ENCODE peak calls at places on chromosomes 2 and 18, in four cellular contexts. P, R, Z and M are unnamed samples.

GRCh38 chr2:25707927-25708326 is 34.5 kb upstream of the DTNB start:
- DNase-seq in P (no peak), Z (no peak), R (no peak), M (peak; percentile 13)

GRCh38 chr18:45785015-45785597 is 40.4 kb upstream of the SIGLEC15 start:
- DNase-seq in P (no peak), R (no peak), Z (no peak), M (no peak)

GRCh38 chr2:128282976-128283810 is 35.5 kb downstream of the HS6ST1 start:
- DNase-seq in R (no peak), Z (no peak), P (peak; percentile 28), M (no peak)

GRCh38 chr18:34695300-34695699 is 14.8 kb upstream of the DTNA start:
- DNase-seq in R (peak; percentile 93), P (no peak), Z (no peak), M (no peak)

GRCh38 chr18:66046025-66046602 is 295.3 kb downstream of the CDH7 start:
- DNase-seq in R (peak; percentile 2), Z (no peak), P (no peak), M (no peak)

GRCh38 chr2:135694711-135695110 is 46.9 kb upstream of the UBXN4 start:
- DNase-seq in P (no peak), R (no peak), Z (no peak), M (no peak)

GRCh38 chr18:68803371-68803770 is 5.5 kb downstream of the CCDC102B start:
- DNase-seq in P (peak; percentile 80), R (peak; percentile 59), Z (no peak), M (peak; percentile 73)

GRCh38 chr18:48007955-48008701 is 77.7 kb upstream of the SMAD2 start:
- DNase-seq in P (peak; percentile 76), R (peak; percentile 94), Z (peak; percentile 85), M (no peak)

GRCh38 chr2:71669628-71670429 is 216.5 kb downstream of the DYSF start:
- DNase-seq in R (no peak), P (no peak), Z (no peak), M (peak; percentile 54)

GRCh38 chr2:164898475-164898874 is 56.9 kb downstream of the SLC38A11 start:
- DNase-seq in P (no peak), Z (no peak), R (peak; percentile 18), M (no peak)

GRCh38 chr18:24958001-24958400 is 394.0 kb downstream of the ZNF521 start:
- DNase-seq in R (no peak), Z (no peak), P (no peak), M (no peak)

GRCh38 chr2:105754011-105754410 is 9.3 kb downstream of the NCK2 start:
- DNase-seq in Z (no peak), R (no peak), P (no peak), M (peak; percentile 52)

GRCh38 chr2:118569876-118570535 is 277.4 kb downstream of the EN1 start:
- DNase-seq in R (no peak), P (no peak), Z (no peak), M (no peak)

GRCh38 chr2:132640116-132640515 is 29.9 kb downstream of the LYPD1 start:
- DNase-seq in P (no peak), R (no peak), Z (no peak), M (no peak)

GRCh38 chr2:147937744-147938349 is 82.7 kb downstream of the ORC4 start:
- DNase-seq in P (no peak), Z (no peak), R (peak; percentile 52), M (no peak)

GRCh38 chr2:215981135-215981534 is 32.2 kb downstream of the MREG start:
- DNase-seq in R (no peak), P (no peak), Z (no peak), M (no peak)

GRCh38 chr2:237980087-237980486 is 13.3 kb downstream of the UBE2F start:
- DNase-seq in Z (no peak), P (no peak), R (no peak), M (no peak)

GRCh38 chr2:120423167-120423943 is 77.4 kb downstream of the INHBB start:
- DNase-seq in P (no peak), Z (no peak), R (no peak), M (no peak)

GRCh38 chr2:130976591-130977237 is 116.5 kb downstream of the FAM168B start:
- DNase-seq in Z (no peak), P (no peak), R (no peak), M (no peak)

GRCh38 chr2:74915743-74916142 is 42.7 kb upstream of the POLE4 start:
- DNase-seq in Z (no peak), R (no peak), P (no peak), M (no peak)

GRCh38 chr2:603427-603826 is 73.8 kb downstream of the TMEM18 start:
- DNase-seq in R (no peak), Z (no peak), P (no peak), M (no peak)

GRCh38 chr2:6418316-6418715 is 447.4 kb downstream of the CMPK2 start:
- DNase-seq in Z (no peak), R (no peak), P (no peak), M (no peak)

GRCh38 chr2:150051004-150051403 is 436.5 kb downstream of the RND3 start:
- DNase-seq in Z (no peak), P (no peak), R (no peak), M (no peak)

GRCh38 chr2:177530513-177531039 is 138.0 kb downstream of the AGPS start:
- DNase-seq in R (peak; percentile 51), Z (no peak), P (no peak), M (no peak)